ENCODE peak calls at places on chromosomes 16 and 17, in four cellular contexts. Q is vagina, E is stomach, T is sigmoid colon. H is an unnamed sample.

GRCh38 chr17:63956296-63956920 is 16.3 kb downstream of the SCN4A start:
- DNase-seq in Q (no peak), E (no peak), T (no peak), H (no peak)

GRCh38 chr17:42276609-42277341 is 584 bp upstream of the STAT5B start:
- DNase-seq in Q (peak; percentile 95), E (peak; percentile 74), T (peak; percentile 92), H (no peak)

GRCh38 chr17:48910370-48910769 is 2.2 kb downstream of the UBE2Z start:
- DNase-seq in Q (no peak), E (no peak), T (no peak), H (no peak)

GRCh38 chr17:49229805-49230600 is 584 bp downstream of the PHOSPHO1 start:
- DNase-seq in Q (no peak), E (no peak), T (no peak), H (no peak)

GRCh38 chr17:39699818-39700147 is at the start of gene ERBB2:
- DNase-seq in Q (no peak), E (peak; percentile 80), T (peak; percentile 91), H (no peak)

GRCh38 chr16:20866161-20866772 is 33.9 kb downstream of the DCUN1D3 start:
- DNase-seq in Q (no peak), E (peak; percentile 27), T (peak; percentile 73), H (no peak)

GRCh38 chr17:21287703-21288449 is 3.4 kb downstream of the MAP2K3 start:
- DNase-seq in Q (no peak), E (peak; percentile 99), T (peak; percentile 98), H (peak; percentile 83)

GRCh38 chr16:67672739-67673662 is 6.4 kb downstream of the C16orf86 start:
- DNase-seq in Q (no peak), E (peak; percentile 75), T (peak; percentile 83), H (peak; percentile 48)

GRCh38 chr16:64679976-64680375 is 441.9 kb downstream of the CDH11 start:
- DNase-seq in Q (no peak), E (no peak), T (no peak), H (no peak)

GRCh38 chr17:2405247-2405926 is 4.5 kb upstream of the MNT start:
- DNase-seq in Q (no peak), E (peak; percentile 26), T (peak; percentile 76), H (no peak)

GRCh38 chr16:54443352-54443751 is 156.8 kb upstream of the IRX3 start:
- DNase-seq in Q (no peak), E (no peak), T (no peak), H (no peak)

GRCh38 chr17:549197-550040 is 165.2 kb downstream of the VPS53 start:
- DNase-seq in Q (no peak), E (no peak), T (no peak), H (no peak)

GRCh38 chr16:74736531-74737157 is 36.0 kb upstream of the MLKL start:
- DNase-seq in Q (no peak), E (no peak), T (no peak), H (no peak)

GRCh38 chr16:4373356-4373908 is 1.8 kb downstream of the VASN start:
- DNase-seq in Q (no peak), E (no peak), T (no peak), H (no peak)

GRCh38 chr17:48618366-48618896 is 3.3 kb upstream of the HOXB8 start:
- DNase-seq in Q (no peak), E (peak; percentile 91), T (peak; percentile 95), H (no peak)

GRCh38 chr17:79095345-79096055 is 20.9 kb downstream of the ENGASE start:
- DNase-seq in Q (no peak), E (no peak), T (no peak), H (no peak)

GRCh38 chr16:52407778-52408177 is 139.2 kb downstream of the TOX3 start:
- DNase-seq in Q (no peak), E (no peak), T (no peak), H (no peak)

GRCh38 chr16:12120331-12120981 is 143.9 kb downstream of the SNX29 start:
- DNase-seq in Q (no peak), E (no peak), T (peak; percentile 69), H (no peak)

GRCh38 chr17:36592316-36592710 is 634 bp downstream of the DHRS11 start:
- DNase-seq in Q (no peak), E (no peak), T (peak; percentile 67), H (no peak)

GRCh38 chr17:80397686-80398085 is 17.3 kb upstream of the ENDOV start:
- DNase-seq in Q (no peak), E (no peak), T (no peak), H (no peak)

GRCh38 chr17:80395402-80396151 is 19.4 kb upstream of the ENDOV start:
- DNase-seq in Q (no peak), E (no peak), T (no peak), H (no peak)

GRCh38 chr17:80393961-80394360 is 21.0 kb upstream of the ENDOV start:
- DNase-seq in Q (no peak), E (no peak), T (no peak), H (no peak)

GRCh38 chr17:80394629-80395216 is 20.2 kb upstream of the ENDOV start:
- DNase-seq in Q (no peak), E (no peak), T (no peak), H (no peak)

GRCh38 chr17:80396680-80397387 is 18.1 kb upstream of the ENDOV start:
- DNase-seq in Q (no peak), E (no peak), T (no peak), H (no peak)
- TF ChIP-seq POLR2AphosphoS5 in Q (no peak), E (no peak), T (no peak), H (peak; percentile 26)

GRCh38 chr17:50675627-50676026 is 32.1 kb downstream of the ANKRD40 start:
- DNase-seq in Q (no peak), E (peak; percentile 65), T (peak; percentile 60), H (no peak)
- TF ChIP-seq POLR2AphosphoS5 in Q (no peak), E (no peak), T (no peak), H (no peak)

DNA sequence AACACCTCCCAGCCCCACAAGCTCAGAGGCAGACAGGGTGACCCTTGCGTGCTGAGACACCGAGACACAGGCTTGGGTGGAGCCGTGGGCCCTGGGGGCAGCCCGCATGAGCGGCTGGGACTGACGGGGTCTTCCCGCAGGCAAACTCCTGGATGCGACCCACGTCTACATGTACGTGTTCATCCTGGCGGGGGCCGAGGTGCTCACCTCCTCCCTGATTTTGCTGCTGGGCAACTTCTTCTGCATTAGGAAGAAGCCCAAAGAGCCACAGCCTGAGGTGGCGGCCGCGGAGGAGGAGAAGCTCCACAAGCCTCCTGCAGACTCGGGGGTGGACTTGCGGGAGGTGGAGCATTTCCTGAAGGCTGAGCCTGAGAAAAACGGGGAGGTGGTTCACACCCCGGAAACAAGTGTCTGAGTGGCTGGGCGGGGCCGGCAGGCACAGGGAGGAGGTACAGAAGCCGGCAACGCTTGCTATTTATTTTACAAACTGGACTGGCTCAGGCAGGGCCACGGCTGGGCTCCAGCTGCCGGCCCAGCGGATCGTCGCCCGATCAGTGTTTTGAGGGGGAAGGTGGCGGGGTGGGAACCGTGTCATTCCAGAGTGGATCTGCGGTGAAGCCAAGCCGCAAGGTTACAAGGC is 9.8 kb downstream of the SLC16A3 start:
- DNase-seq in Q (no peak), E (peak; percentile 90), T (peak; percentile 94), H (no peak)
- TF ChIP-seq POLR2AphosphoS5 in Q (peak; percentile 38), E (peak; percentile 72), T (peak; percentile 72), H (peak; percentile 76)

DNA sequence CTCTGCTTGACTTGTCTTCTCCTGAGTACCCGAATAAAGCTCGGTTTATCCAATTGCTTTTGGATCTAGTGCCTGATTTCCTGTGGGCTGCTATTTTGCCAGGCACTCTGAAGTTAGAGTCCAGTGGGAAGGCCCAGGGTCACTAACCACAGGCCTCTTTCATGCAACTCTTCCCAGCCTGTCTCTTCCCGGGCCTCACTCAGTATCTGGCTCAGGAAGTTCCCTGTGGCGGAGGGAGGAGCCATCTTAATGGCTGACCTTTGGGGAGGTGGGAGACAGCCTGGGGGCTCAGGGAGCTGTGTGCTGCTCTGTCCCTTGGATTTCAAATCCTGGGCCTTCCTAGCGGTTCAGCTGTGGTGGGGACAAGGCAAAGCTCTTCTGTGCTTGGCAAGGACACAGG is 328.5 kb downstream of the SLC39A11 start:
- DNase-seq in Q (no peak), E (no peak), T (no peak), H (no peak)
- TF ChIP-seq POLR2AphosphoS5 in Q (no peak), E (no peak), T (no peak), H (no peak)